ENCODE peak calls at places on chromosome 1, in seven cellular contexts. M, A, T, L, I, N and U are unnamed samples.
A peak's percentile ranks its signal among the peaks of the same experiment; 100 is the strongest.

GRCh38 chr1:157652859-157653493 is 47.6 kb downstream of the FCRL3 start:
- DNase-seq in N (no peak), L (no peak), M (no peak), A (no peak), I (no peak), T (no peak), U (no peak)

GRCh38 chr1:68016364-68016763 is 34.1 kb downstream of the DIRAS3 start:
- DNase-seq in I (no peak), N (no peak), L (no peak), A (no peak), T (peak; percentile 9), M (no peak), U (no peak)

GRCh38 chr1:29736582-29737188 is 500.4 kb downstream of the PTPRU start:
- DNase-seq in I (no peak), A (peak; percentile 42), T (peak; percentile 65), M (no peak), N (peak; percentile 82), L (peak; percentile 92), U (no peak)

GRCh38 chr1:179303173-179303572 is 9.6 kb downstream of the SOAT1 start:
- DNase-seq in T (no peak), A (no peak), L (no peak), M (no peak), N (no peak), I (no peak), U (no peak)

GRCh38 chr1:216553040-216553439 is 129.8 kb upstream of the USH2A start:
- DNase-seq in M (no peak), N (no peak), L (no peak), I (no peak), T (no peak), A (no peak), U (no peak)

GRCh38 chr1:12548279-12549105 is 69.5 kb downstream of the DHRS3 start:
- DNase-seq in A (no peak), M (no peak), N (no peak), L (no peak), I (peak; percentile 52), T (no peak), U (no peak)

GRCh38 chr1:170666661-170667060 is 2.7 kb downstream of the PRRX1 start:
- DNase-seq in N (no peak), I (no peak), M (no peak), A (no peak), T (no peak), L (no peak), U (no peak)

GRCh38 chr1:59007429-59007819 is 223.6 kb upstream of the JUN start:
- DNase-seq in N (no peak), L (no peak), M (no peak), I (no peak), T (no peak), A (no peak), U (no peak)

GRCh38 chr1:223667484-223668182 is 2.1 kb upstream of the CAPN8 start:
- DNase-seq in N (no peak), I (no peak), M (no peak), A (no peak), T (no peak), L (no peak), U (no peak)

GRCh38 chr1:194069831-194070218 is 883.4 kb upstream of the B3GALT2 start:
- DNase-seq in T (no peak), N (no peak), A (no peak), I (no peak), M (no peak), L (no peak), U (no peak)

GRCh38 chr1:115781343-115781742 is 12.8 kb upstream of the CASQ2 start:
- DNase-seq in A (no peak), T (peak; percentile 73), I (no peak), M (no peak), N (no peak), L (no peak), U (no peak)

GRCh38 chr1:205580140-205580922 is 51.5 kb downstream of the ELK4 start:
- DNase-seq in I (no peak), N (no peak), T (no peak), M (no peak), L (no peak), A (peak; percentile 16), U (no peak)

GRCh38 chr1:205580923-205581180 is 51.0 kb downstream of the ELK4 start:
- DNase-seq in N (no peak), M (no peak), I (no peak), L (no peak), T (no peak), A (peak; percentile 16), U (no peak)

GRCh38 chr1:205577874-205578658 is 53.7 kb downstream of the ELK4 start:
- DNase-seq in T (no peak), L (no peak), I (no peak), N (no peak), M (no peak), A (peak; percentile 17), U (no peak)

GRCh38 chr1:205579711-205580110 is 52.1 kb downstream of the ELK4 start:
- DNase-seq in M (no peak), A (peak; percentile 15), L (no peak), N (no peak), T (no peak), I (no peak), U (no peak)

GRCh38 chr1:205578780-205579571 is 52.8 kb downstream of the ELK4 start:
- DNase-seq in L (no peak), N (no peak), I (no peak), T (no peak), A (peak; percentile 17), M (no peak), U (no peak)
- H3K27ac ChIP-seq in L (no peak overlapping the region), N (no peak overlapping the region), I (no peak overlapping the region), T (no peak overlapping the region), A (no peak overlapping the region), M (no peak overlapping the region), U (no peak overlapping the region)

GRCh38 chr1:41882068-41882477 is 36.6 kb downstream of the HIVEP3 start:
- DNase-seq in L (no peak), A (peak; percentile 60), N (no peak), M (no peak), T (no peak), I (no peak), U (no peak)
- H3K27ac ChIP-seq in L (no peak overlapping the region), A (no peak overlapping the region), N (no peak overlapping the region), M (peak overlapping the region; percentile 87), T (no peak overlapping the region), I (peak overlapping the region; percentile 37), U (no peak overlapping the region)

GRCh38 chr1:226987623-226988336 is 47.7 kb downstream of the COQ8A start:
- DNase-seq in T (no peak), I (no peak), L (no peak), M (no peak), N (no peak), A (peak; percentile 25), U (peak; percentile 91)
- H3K27ac ChIP-seq in T (no peak overlapping the region), I (peak overlapping the region; percentile 56), L (peak overlapping the region; percentile 85), M (peak overlapping the region; percentile 96), N (no peak overlapping the region), A (peak overlapping the region; percentile 87), U (peak overlapping the region; percentile 67)

DNA sequence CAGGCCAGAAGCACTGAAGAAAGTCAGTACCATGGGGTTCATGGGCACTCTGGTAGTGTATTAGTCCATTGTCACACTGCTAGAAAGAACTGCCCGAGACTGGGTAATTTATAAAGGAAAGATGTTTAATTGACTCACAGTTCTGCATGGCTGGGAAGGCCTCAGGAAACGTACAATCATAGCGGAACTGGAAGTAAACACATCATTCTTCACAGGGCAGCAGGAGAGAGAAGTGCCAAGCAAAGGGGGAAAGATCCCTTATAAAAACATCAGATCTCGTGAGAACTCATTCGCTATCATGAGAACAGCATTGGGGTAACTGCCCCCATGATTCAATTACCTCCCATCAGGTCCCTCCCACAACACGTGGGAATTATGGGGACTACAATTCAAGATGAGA is 20.2 kb upstream of the ROR1 start:
- DNase-seq in M (no peak), I (no peak), A (no peak), T (no peak), N (no peak), L (no peak), U (no peak)
- H3K27ac ChIP-seq in M (no peak overlapping the region), I (no peak overlapping the region), A (no peak overlapping the region), T (no peak overlapping the region), N (no peak overlapping the region), L (no peak overlapping the region), U (no peak overlapping the region)

GRCh38 chr1:6243053-6243834 is 735 bp upstream of the HES3 start:
- DNase-seq in N (no peak), M (no peak), A (no peak), T (no peak), I (no peak), L (no peak), U (no peak)

GRCh38 chr1:6241107-6241886 is 2.7 kb upstream of the HES3 start:
- DNase-seq in L (no peak), I (no peak), T (no peak), M (no peak), A (no peak), N (no peak), U (no peak)

GRCh38 chr1:6243993-6244392 is at the start of gene HES3:
- DNase-seq in N (no peak), A (no peak), I (no peak), L (no peak), T (no peak), M (no peak), U (no peak)

GRCh38 chr1:6239950-6240768 is 3.8 kb upstream of the HES3 start:
- DNase-seq in M (no peak), N (no peak), T (peak; percentile 41), L (no peak), A (no peak), I (no peak), U (no peak)

DNA sequence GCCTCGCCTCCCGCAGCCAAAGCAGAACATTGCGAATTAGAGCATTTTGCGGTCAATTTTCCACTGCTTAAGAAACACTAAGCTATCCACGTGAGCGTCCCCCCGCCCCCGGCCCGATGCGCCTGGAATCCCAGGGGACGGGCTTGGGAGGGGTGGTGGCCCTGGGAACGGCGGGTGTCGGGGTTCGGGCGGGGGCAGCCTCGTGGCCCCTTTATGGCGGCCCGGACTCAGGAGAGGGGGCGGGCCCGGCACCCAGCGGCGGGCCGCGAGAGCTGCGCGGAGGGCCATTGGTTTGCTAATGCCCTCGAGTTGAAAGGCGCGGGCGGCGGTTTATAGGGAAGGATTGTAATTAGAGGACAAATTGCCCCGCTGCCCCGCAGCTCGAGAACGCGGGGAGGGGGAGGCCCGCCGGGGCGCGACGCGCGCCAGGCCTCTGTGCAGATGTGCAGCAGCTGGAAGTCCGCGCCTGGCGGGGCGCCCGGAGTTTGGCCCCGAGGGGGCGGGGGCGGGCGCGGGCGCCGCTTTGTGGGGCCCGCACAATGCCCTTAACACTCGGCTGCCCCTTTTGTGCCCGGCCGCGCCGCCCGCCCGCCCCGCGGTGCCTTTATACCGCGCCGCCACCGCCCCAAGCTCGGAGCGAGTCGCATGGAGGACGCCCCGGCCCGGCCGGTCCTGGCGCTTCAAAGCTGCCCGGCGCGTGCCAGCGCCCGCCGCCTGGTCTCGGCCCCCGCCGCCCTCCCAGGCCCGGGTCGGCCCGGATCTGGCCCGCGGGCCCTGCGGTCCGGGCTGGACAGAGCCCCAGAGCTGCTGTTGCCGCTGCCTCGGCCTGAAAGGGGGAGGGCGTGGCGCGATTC is 1.9 kb upstream of the HES3 start:
- DNase-seq in I (no peak), T (no peak), N (no peak), A (no peak), M (no peak), L (no peak), U (no peak)
- H3K27ac ChIP-seq in I (no peak overlapping the region), T (no peak overlapping the region), N (no peak overlapping the region), A (no peak overlapping the region), M (no peak overlapping the region), L (no peak overlapping the region), U (no peak overlapping the region)